ENCODE peak calls at places on chromosome X, in five cellular contexts. One of them, this sample, is unnamed.

GRCh38 chrX:701673-702072 is 71.1 kb downstream of the SHOX start:
- DNase-seq in hypothalamus: no peak
- DNase-seq in glutamatergic neuron: no peak
- DNase-seq in stomach: no peak
- DNase-seq in activated B cell treated with CpG ODN at 0.5 μM for 24 hours: no peak
- DNase-seq in this sample: no peak

GRCh38 chrX:40340116-40340515 is 240.7 kb upstream of the ATP6AP2 start:
- DNase-seq in glutamatergic neuron: no peak
- DNase-seq in hypothalamus: no peak
- DNase-seq in activated B cell treated with CpG ODN at 0.5 μM for 24 hours: no peak
- DNase-seq in stomach: no peak
- DNase-seq in this sample: no peak

GRCh38 chrX:134626434-134626833 is 31.8 kb downstream of the PLAC1 start:
- DNase-seq in hypothalamus: no peak
- DNase-seq in stomach: no peak
- DNase-seq in activated B cell treated with CpG ODN at 0.5 μM for 24 hours: no peak
- DNase-seq in glutamatergic neuron: no peak
- DNase-seq in this sample: no peak

GRCh38 chrX:108699368-108699767 is 37.0 kb downstream of the IRS4 start:
- DNase-seq in glutamatergic neuron: no peak
- DNase-seq in hypothalamus: no peak
- DNase-seq in activated B cell treated with CpG ODN at 0.5 μM for 24 hours: no peak
- DNase-seq in stomach: no peak
- DNase-seq in this sample: peak

GRCh38 chrX:53580742-53581504 is 105.6 kb downstream of the HUWE1 start:
- DNase-seq in hypothalamus: no peak
- DNase-seq in activated B cell treated with CpG ODN at 0.5 μM for 24 hours: no peak
- DNase-seq in glutamatergic neuron: no peak
- DNase-seq in stomach: no peak
- DNase-seq in this sample: no peak

GRCh38 chrX:129726307-129727111 is 12.3 kb upstream of the XPNPEP2 start:
- DNase-seq in glutamatergic neuron: peak
- DNase-seq in activated B cell treated with CpG ODN at 0.5 μM for 24 hours: no peak
- DNase-seq in hypothalamus: peak
- DNase-seq in stomach: peak
- DNase-seq in this sample: peak

GRCh38 chrX:110412971-110413726 is 54.5 kb downstream of the RTL9 start:
- DNase-seq in hypothalamus: peak
- DNase-seq in stomach: peak
- DNase-seq in activated B cell treated with CpG ODN at 0.5 μM for 24 hours: peak
- DNase-seq in glutamatergic neuron: peak
- DNase-seq in this sample: peak

GRCh38 chrX:48468693-48469691 is 1.1 kb downstream of the SLC38A5 start:
- DNase-seq in hypothalamus: no peak
- DNase-seq in stomach: no peak
- DNase-seq in glutamatergic neuron: peak
- DNase-seq in activated B cell treated with CpG ODN at 0.5 μM for 24 hours: no peak
- DNase-seq in this sample: no peak

GRCh38 chrX:20042221-20042620 is 51.4 kb upstream of the BCLAF3 start:
- DNase-seq in activated B cell treated with CpG ODN at 0.5 μM for 24 hours: no peak
- DNase-seq in hypothalamus: no peak
- DNase-seq in glutamatergic neuron: no peak
- DNase-seq in stomach: no peak
- DNase-seq in this sample: no peak

GRCh38 chrX:148784859-148785655 is 284.6 kb downstream of the AFF2 start:
- DNase-seq in hypothalamus: no peak
- DNase-seq in glutamatergic neuron: no peak
- DNase-seq in activated B cell treated with CpG ODN at 0.5 μM for 24 hours: no peak
- DNase-seq in stomach: no peak
- DNase-seq in this sample: peak

GRCh38 chrX:110146521-110146920 is 143.6 kb downstream of the TMEM164 start:
- DNase-seq in stomach: no peak
- DNase-seq in glutamatergic neuron: no peak
- DNase-seq in hypothalamus: no peak
- DNase-seq in activated B cell treated with CpG ODN at 0.5 μM for 24 hours: no peak
- DNase-seq in this sample: peak

GRCh38 chrX:71541546-71542022 is 8.7 kb downstream of the OGT start:
- DNase-seq in activated B cell treated with CpG ODN at 0.5 μM for 24 hours: no peak
- DNase-seq in stomach: no peak
- DNase-seq in hypothalamus: no peak
- DNase-seq in glutamatergic neuron: no peak
- DNase-seq in this sample: no peak

This sample was measured in retina.